ENCODE peak calls at places on chromosomes 16 and 17, in ten cellular contexts. One of them, this sample, is unnamed.

GRCh38 chr16:64132686-64133085 is 989.2 kb downstream of the CDH11 start:
- DNase-seq in GM12892: no peak
- DNase-seq in tibial nerve: no peak
- DNase-seq in endothelial cell of umbilical vein: no peak
- DNase-seq in IMR-90: no peak
- DNase-seq in body of pancreas: no peak
- DNase-seq in breast epithelium: no peak
- DNase-seq in ovary: no peak
- DNase-seq in stomach: no peak
- DNase-seq in prostate gland: no peak
- DNase-seq in this sample: no peak

GRCh38 chr17:74860229-74860998 is 729 bp upstream of the GRIN2C start:
- DNase-seq in tibial nerve: no peak
- DNase-seq in prostate gland: no peak
- DNase-seq in breast epithelium: no peak
- DNase-seq in stomach: no peak
- DNase-seq in endothelial cell of umbilical vein: no peak
- DNase-seq in body of pancreas: no peak
- DNase-seq in IMR-90: no peak
- DNase-seq in GM12892: no peak
- DNase-seq in ovary: no peak
- DNase-seq in this sample: no peak

GRCh38 chr17:13086142-13086769 is 68.4 kb upstream of the ELAC2 start:
- DNase-seq in endothelial cell of umbilical vein: no peak
- DNase-seq in prostate gland: no peak
- DNase-seq in body of pancreas: no peak
- DNase-seq in GM12892: no peak
- DNase-seq in breast epithelium: no peak
- DNase-seq in ovary: no peak
- DNase-seq in IMR-90: no peak
- DNase-seq in tibial nerve: no peak
- DNase-seq in stomach: no peak
- DNase-seq in this sample: no peak

GRCh38 chr17:78924481-78925151 is 571 bp downstream of the TIMP2 start:
- DNase-seq in tibial nerve: no peak
- DNase-seq in body of pancreas: no peak
- DNase-seq in stomach: no peak
- DNase-seq in breast epithelium: peak; percentile 33
- DNase-seq in endothelial cell of umbilical vein: no peak
- DNase-seq in ovary: peak; percentile 45
- DNase-seq in GM12892: no peak
- DNase-seq in IMR-90: no peak
- DNase-seq in prostate gland: no peak
- DNase-seq in this sample: no peak

GRCh38 chr17:2183346-2183745 is 120.2 kb downstream of the SMG6 start:
- DNase-seq in endothelial cell of umbilical vein: no peak
- DNase-seq in IMR-90: peak; percentile 81
- DNase-seq in body of pancreas: no peak
- DNase-seq in prostate gland: no peak
- DNase-seq in ovary: no peak
- DNase-seq in stomach: no peak
- DNase-seq in breast epithelium: no peak
- DNase-seq in GM12892: no peak
- DNase-seq in tibial nerve: no peak
- DNase-seq in this sample: no peak

GRCh38 chr16:81531415-81531814 is 86.8 kb downstream of the CMIP start:
- DNase-seq in tibial nerve: no peak
- DNase-seq in body of pancreas: no peak
- DNase-seq in GM12892: no peak
- DNase-seq in endothelial cell of umbilical vein: no peak
- DNase-seq in prostate gland: peak; percentile 60
- DNase-seq in ovary: no peak
- DNase-seq in stomach: no peak
- DNase-seq in IMR-90: no peak
- DNase-seq in breast epithelium: peak; percentile 72
- DNase-seq in this sample: no peak

GRCh38 chr16:60091479-60091878 is 1357.4 kb upstream of the GOT2 start:
- DNase-seq in endothelial cell of umbilical vein: peak; percentile 88
- DNase-seq in prostate gland: no peak
- DNase-seq in breast epithelium: no peak
- DNase-seq in ovary: no peak
- DNase-seq in tibial nerve: no peak
- DNase-seq in stomach: no peak
- DNase-seq in body of pancreas: no peak
- DNase-seq in IMR-90: no peak
- DNase-seq in GM12892: no peak
- DNase-seq in this sample: no peak

GRCh38 chr17:27944546-27945332 is 51.6 kb upstream of the LYRM9 start:
- DNase-seq in endothelial cell of umbilical vein: no peak
- DNase-seq in prostate gland: no peak
- DNase-seq in GM12892: no peak
- DNase-seq in ovary: no peak
- DNase-seq in stomach: no peak
- DNase-seq in IMR-90: no peak
- DNase-seq in breast epithelium: no peak
- DNase-seq in body of pancreas: no peak
- DNase-seq in tibial nerve: no peak
- DNase-seq in this sample: no peak

GRCh38 chr16:75044800-75045361 is 46.1 kb downstream of the ZNRF1 start:
- DNase-seq in prostate gland: peak; percentile 14
- DNase-seq in IMR-90: no peak
- DNase-seq in endothelial cell of umbilical vein: no peak
- DNase-seq in breast epithelium: peak; percentile 39
- DNase-seq in stomach: no peak
- DNase-seq in body of pancreas: no peak
- DNase-seq in tibial nerve: peak; percentile 35
- DNase-seq in GM12892: no peak
- DNase-seq in ovary: peak; percentile 29
- DNase-seq in this sample: peak; percentile 49

GRCh38 chr17:61366715-61367413 is 32.8 kb upstream of the TBX2 start:
- DNase-seq in IMR-90: no peak
- DNase-seq in ovary: no peak
- DNase-seq in GM12892: no peak
- DNase-seq in endothelial cell of umbilical vein: no peak
- DNase-seq in prostate gland: no peak
- DNase-seq in breast epithelium: no peak
- DNase-seq in tibial nerve: no peak
- DNase-seq in body of pancreas: no peak
- DNase-seq in stomach: peak; percentile 33
- DNase-seq in this sample: no peak

GRCh38 chr17:74925242-74925641 is 1.2 kb downstream of the OTOP2 start:
- DNase-seq in GM12892: no peak
- DNase-seq in ovary: no peak
- DNase-seq in IMR-90: no peak
- DNase-seq in tibial nerve: no peak
- DNase-seq in breast epithelium: no peak
- DNase-seq in endothelial cell of umbilical vein: no peak
- DNase-seq in stomach: no peak
- DNase-seq in body of pancreas: no peak
- DNase-seq in prostate gland: no peak
- DNase-seq in this sample: no peak

DNA sequence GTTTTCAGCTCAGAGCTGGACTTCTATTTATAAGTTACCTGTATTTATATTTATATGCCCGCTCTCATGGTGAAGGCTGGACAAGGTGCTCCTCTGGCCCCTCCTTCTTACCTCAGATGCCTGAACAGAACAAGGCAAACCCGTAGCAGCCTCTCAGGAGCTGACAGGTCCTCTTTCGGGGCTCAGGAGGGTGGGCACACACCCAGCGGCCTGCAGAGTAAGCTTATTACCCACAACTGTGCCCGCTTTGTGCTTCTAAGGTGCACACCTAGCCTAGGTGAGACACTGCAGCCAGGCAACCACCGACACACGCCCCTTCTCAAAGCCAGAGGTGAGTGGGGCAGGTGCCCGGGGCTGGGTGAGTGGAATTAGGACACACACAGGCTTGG is 5.3 kb downstream of the NKIRAS2 start:
- DNase-seq in stomach: no peak
- DNase-seq in endothelial cell of umbilical vein: no peak
- DNase-seq in prostate gland: no peak
- DNase-seq in breast epithelium: no peak
- DNase-seq in body of pancreas: no peak
- DNase-seq in IMR-90: no peak
- DNase-seq in GM12892: no peak
- DNase-seq in tibial nerve: no peak
- DNase-seq in ovary: no peak
- DNase-seq in this sample: no peak
- TF ChIP-seq POLR2A in stomach: no peak
- TF ChIP-seq POLR2A in endothelial cell of umbilical vein: no peak
- TF ChIP-seq POLR2A in prostate gland: no peak
- TF ChIP-seq POLR2A in breast epithelium: no peak
- TF ChIP-seq POLR2A in body of pancreas: no peak
- TF ChIP-seq POLR2A in IMR-90: no peak
- TF ChIP-seq POLR2A in GM12892: no peak
- TF ChIP-seq POLR2A in tibial nerve: no peak
- TF ChIP-seq POLR2A in ovary: no peak
- TF ChIP-seq POLR2A in this sample: no peak

DNA sequence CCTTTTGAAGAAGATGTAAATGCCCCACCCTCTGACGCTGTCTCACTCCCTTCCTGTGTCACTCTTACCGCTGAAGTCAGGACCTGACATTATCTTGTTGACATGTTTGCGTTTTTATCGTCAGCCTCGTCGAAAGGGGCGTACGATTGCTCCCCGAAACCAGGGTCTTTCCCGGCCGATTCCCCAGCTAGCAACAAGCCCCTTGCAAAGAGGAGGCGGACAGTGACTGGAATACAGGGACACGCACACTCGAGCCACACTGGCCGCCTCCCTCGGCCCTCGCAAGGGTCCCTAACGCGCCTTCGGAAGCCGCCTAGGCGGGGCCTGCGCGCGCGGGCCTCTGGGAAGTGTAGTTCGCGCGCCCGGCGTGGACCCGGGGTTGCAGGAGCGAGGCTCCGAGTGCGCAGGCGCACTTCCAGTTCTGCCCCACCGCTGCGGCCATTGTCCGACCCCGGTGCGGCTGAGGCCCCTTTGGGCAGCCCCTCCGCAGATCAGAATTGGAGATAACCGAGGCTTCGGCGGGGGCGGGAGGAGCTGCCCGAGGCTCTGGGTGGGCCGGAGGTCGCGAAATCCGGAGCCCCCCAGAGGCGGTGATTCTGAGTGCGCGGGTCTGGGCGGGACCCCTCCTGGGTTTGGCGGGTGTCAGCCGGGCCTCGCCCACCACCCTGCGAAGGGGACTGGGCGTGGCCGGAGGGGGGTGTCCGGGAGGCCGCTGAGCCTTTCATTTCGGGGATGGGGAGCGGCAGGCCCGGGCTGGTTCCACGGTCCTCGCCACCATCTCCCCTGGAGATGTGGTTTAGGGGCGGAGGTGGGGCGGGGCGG is at the start of gene ZFP90:
- DNase-seq in prostate gland: peak; percentile 76
- DNase-seq in body of pancreas: peak; percentile 88
- DNase-seq in endothelial cell of umbilical vein: peak; percentile 85
- DNase-seq in IMR-90: peak; percentile 78
- DNase-seq in GM12892: peak; percentile 97
- DNase-seq in tibial nerve: peak; percentile 76
- DNase-seq in ovary: peak; percentile 84
- DNase-seq in breast epithelium: peak; percentile 65
- DNase-seq in stomach: peak; percentile 90
- DNase-seq in this sample: peak; percentile 90
- TF ChIP-seq POLR2A in prostate gland: peak; percentile 48
- TF ChIP-seq POLR2A in body of pancreas: no peak
- TF ChIP-seq POLR2A in endothelial cell of umbilical vein: peak; percentile 81
- TF ChIP-seq POLR2A in IMR-90: no peak
- TF ChIP-seq POLR2A in GM12892: peak; percentile 65
- TF ChIP-seq POLR2A in tibial nerve: peak; percentile 44
- TF ChIP-seq POLR2A in ovary: no peak
- TF ChIP-seq POLR2A in breast epithelium: no peak
- TF ChIP-seq POLR2A in stomach: no peak
- TF ChIP-seq POLR2A in this sample: peak; percentile 63

GRCh38 chr16:11379420-11379819 is 34.2 kb downstream of the RMI2 start:
- DNase-seq in endothelial cell of umbilical vein: no peak
- DNase-seq in stomach: peak; percentile 54
- DNase-seq in tibial nerve: no peak
- DNase-seq in breast epithelium: peak; percentile 70
- DNase-seq in body of pancreas: peak; percentile 60
- DNase-seq in IMR-90: peak; percentile 65
- DNase-seq in ovary: no peak
- DNase-seq in prostate gland: no peak
- DNase-seq in GM12892: peak; percentile 48
- DNase-seq in this sample: no peak
- TF ChIP-seq POLR2A in endothelial cell of umbilical vein: no peak
- TF ChIP-seq POLR2A in stomach: no peak
- TF ChIP-seq POLR2A in tibial nerve: no peak
- TF ChIP-seq POLR2A in breast epithelium: no peak
- TF ChIP-seq POLR2A in body of pancreas: no peak
- TF ChIP-seq POLR2A in IMR-90: no peak
- TF ChIP-seq POLR2A in ovary: no peak
- TF ChIP-seq POLR2A in prostate gland: no peak
- TF ChIP-seq POLR2A in GM12892: no peak
- TF ChIP-seq POLR2A in this sample: no peak

GRCh38 chr16:70687172-70687531 is 1.3 kb upstream of the MTSS2 start:
- DNase-seq in stomach: no peak
- DNase-seq in breast epithelium: no peak
- DNase-seq in body of pancreas: no peak
- DNase-seq in endothelial cell of umbilical vein: no peak
- DNase-seq in GM12892: no peak
- DNase-seq in ovary: no peak
- DNase-seq in prostate gland: no peak
- DNase-seq in IMR-90: no peak
- DNase-seq in tibial nerve: no peak
- DNase-seq in this sample: no peak

GRCh38 chr16:70686376-70687171 is 721 bp upstream of the MTSS2 start:
- DNase-seq in GM12892: no peak
- DNase-seq in stomach: no peak
- DNase-seq in endothelial cell of umbilical vein: no peak
- DNase-seq in body of pancreas: no peak
- DNase-seq in prostate gland: no peak
- DNase-seq in tibial nerve: no peak
- DNase-seq in IMR-90: no peak
- DNase-seq in ovary: no peak
- DNase-seq in breast epithelium: no peak
- DNase-seq in this sample: no peak

GRCh38 chr16:70684146-70685060 is 1.4 kb downstream of the MTSS2 start:
- DNase-seq in GM12892: no peak
- DNase-seq in body of pancreas: no peak
- DNase-seq in IMR-90: no peak
- DNase-seq in tibial nerve: no peak
- DNase-seq in endothelial cell of umbilical vein: no peak
- DNase-seq in prostate gland: no peak
- DNase-seq in ovary: no peak
- DNase-seq in breast epithelium: no peak
- DNase-seq in stomach: no peak
- DNase-seq in this sample: no peak

GRCh38 chr16:70685061-70685937 is 554 bp downstream of the MTSS2 start:
- DNase-seq in breast epithelium: no peak
- DNase-seq in prostate gland: no peak
- DNase-seq in endothelial cell of umbilical vein: no peak
- DNase-seq in ovary: no peak
- DNase-seq in GM12892: no peak
- DNase-seq in IMR-90: no peak
- DNase-seq in stomach: no peak
- DNase-seq in body of pancreas: no peak
- DNase-seq in tibial nerve: no peak
- DNase-seq in this sample: peak; percentile 71

DNA sequence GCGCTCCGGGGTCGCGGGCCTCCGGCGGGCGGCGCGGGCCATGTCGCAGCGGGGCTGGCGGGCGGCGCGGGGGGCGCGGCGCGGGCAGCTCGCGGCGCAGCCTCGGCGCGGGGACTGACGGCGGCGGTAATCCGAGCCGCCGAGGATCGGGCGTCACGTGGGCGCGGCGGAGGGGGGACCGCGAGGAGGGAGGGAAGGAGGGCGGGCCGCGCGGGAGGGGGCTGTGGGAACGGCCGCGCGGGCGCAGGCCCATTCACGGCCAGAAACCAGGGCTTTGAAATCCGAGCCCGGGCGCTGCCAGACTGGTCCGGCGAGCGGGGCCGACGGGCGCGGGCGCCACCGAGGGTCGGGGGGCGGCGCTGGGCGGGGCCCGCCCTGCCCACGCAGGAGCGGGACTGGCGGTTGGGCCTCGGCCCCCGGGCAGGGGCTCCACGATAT is at the start of gene MTSS2:
- DNase-seq in IMR-90: peak; percentile 85
- DNase-seq in body of pancreas: peak; percentile 83
- DNase-seq in prostate gland: peak; percentile 92
- DNase-seq in tibial nerve: peak; percentile 74
- DNase-seq in ovary: peak; percentile 91
- DNase-seq in stomach: peak; percentile 83
- DNase-seq in GM12892: no peak
- DNase-seq in endothelial cell of umbilical vein: peak; percentile 89
- DNase-seq in breast epithelium: peak; percentile 81
- DNase-seq in this sample: peak; percentile 79
- TF ChIP-seq POLR2A in IMR-90: no peak
- TF ChIP-seq POLR2A in body of pancreas: peak; percentile 19
- TF ChIP-seq POLR2A in prostate gland: peak; percentile 71
- TF ChIP-seq POLR2A in tibial nerve: peak; percentile 63
- TF ChIP-seq POLR2A in ovary: peak; percentile 3
- TF ChIP-seq POLR2A in stomach: no peak
- TF ChIP-seq POLR2A in GM12892: no peak
- TF ChIP-seq POLR2A in endothelial cell of umbilical vein: peak; percentile 49
- TF ChIP-seq POLR2A in breast epithelium: no peak
- TF ChIP-seq POLR2A in this sample: no peak